ENCODE peak calls at places on chromosomes 2 and 18, in ten cellular contexts. L is OCI-LY7, E is GM23338, O is PC-9, Q is HCT116, I is hepatocyte, W is PC-3, C is SK-N-SH, V is MM.1S, A is Karpas-422. S is an unnamed sample.

GRCh38 chr2:210660751-210661150 is 104.4 kb downstream of the CPS1 start:
- DNase-seq in O (no peak), C (no peak), I (no peak), A (no peak), W (no peak), E (no peak), Q (no peak), V (no peak), L (no peak), S (no peak)

GRCh38 chr2:33210626-33211025 is 263.9 kb downstream of the LTBP1 start:
- DNase-seq in L (no peak), W (peak; percentile 89), O (no peak), V (no peak), I (peak; percentile 35), E (peak; percentile 10), C (no peak), A (no peak), Q (no peak), S (peak; percentile 96)

GRCh38 chr2:173028671-173029070 is 47.0 kb upstream of the MAP3K20 start:
- DNase-seq in O (no peak), V (no peak), Q (no peak), A (no peak), W (no peak), L (no peak), E (no peak), C (no peak), I (peak; percentile 55), S (no peak)

GRCh38 chr2:151619337-151619989 is 114.8 kb downstream of the NEB start:
- DNase-seq in E (no peak), L (peak; percentile 26), C (no peak), A (no peak), I (no peak), Q (no peak), O (no peak), V (no peak), W (no peak), S (no peak)

GRCh38 chr18:49617329-49617695 is 55.5 kb downstream of the LIPG start:
- DNase-seq in W (no peak), L (no peak), E (no peak), O (no peak), V (no peak), C (no peak), I (no peak), A (peak; percentile 26), Q (no peak), S (no peak)

GRCh38 chr2:30398488-30398887 is 48.6 kb upstream of the LCLAT1 start:
- DNase-seq in A (no peak), L (no peak), O (peak; percentile 78), E (no peak), Q (no peak), C (no peak), I (no peak), V (no peak), W (no peak), S (peak; percentile 82)

GRCh38 chr2:86352932-86353345 is 15.5 kb upstream of the REEP1 start:
- DNase-seq in E (no peak), O (no peak), V (no peak), A (no peak), W (no peak), L (no peak), C (no peak), Q (no peak), I (no peak), S (no peak)

GRCh38 chr2:207337234-207338219 is 171.8 kb upstream of the KLF7 start:
- DNase-seq in I (peak; percentile 36), Q (peak; percentile 94), E (no peak), W (peak; percentile 50), A (no peak), O (peak; percentile 52), C (no peak), V (peak; percentile 77), L (no peak), S (peak; percentile 43)

GRCh38 chr2:240250150-240250984 is 109.9 kb upstream of the OTOS start:
- DNase-seq in E (no peak), V (no peak), I (no peak), W (no peak), A (no peak), L (no peak), O (peak; percentile 21), C (no peak), Q (no peak), S (no peak)

GRCh38 chr18:58671941-58672565 is 788 bp downstream of the MALT1 start:
- DNase-seq in E (peak; percentile 73), I (no peak), V (peak; percentile 46), A (peak; percentile 78), W (peak; percentile 45), C (no peak), L (peak; percentile 60), Q (no peak), O (peak; percentile 51), S (peak; percentile 73)

GRCh38 chr2:9310390-9310789 is 103.8 kb downstream of the ASAP2 start:
- DNase-seq in I (peak; percentile 36), W (peak; percentile 81), C (peak; percentile 49), L (no peak), V (no peak), A (no peak), E (no peak), O (peak; percentile 94), Q (no peak), S (peak; percentile 96)

GRCh38 chr2:216082805-216083204 is 1.1 kb downstream of the TMEM169 start:
- DNase-seq in W (no peak), A (no peak), O (no peak), E (peak; percentile 45), V (no peak), I (no peak), C (peak; percentile 62), Q (no peak), L (peak; percentile 26), S (no peak)

GRCh38 chr18:12435867-12436266 is 28.1 kb downstream of the PRELID3A start:
- DNase-seq in E (no peak), I (no peak), L (no peak), W (no peak), O (no peak), A (no peak), Q (no peak), V (no peak), C (no peak), S (no peak)

DNA sequence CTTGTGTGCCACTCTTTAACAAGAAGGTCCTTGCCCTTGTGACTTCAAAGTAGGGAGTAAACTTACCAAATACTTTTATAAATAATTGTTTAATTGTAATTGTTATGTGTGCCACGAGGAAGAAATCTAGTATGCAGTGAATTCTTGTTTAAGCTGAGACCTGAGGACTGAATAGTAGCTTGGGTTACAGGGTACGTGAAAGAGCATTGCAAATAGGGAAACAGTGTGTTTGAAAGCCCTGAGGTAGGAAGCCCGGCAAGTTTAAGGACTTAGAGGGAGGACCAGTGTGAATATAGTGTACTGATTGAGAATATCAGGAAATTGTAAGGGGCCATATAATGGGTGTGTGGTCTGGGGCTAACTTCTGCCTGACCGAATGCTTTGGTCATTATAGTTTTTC is 26.2 kb downstream of the PHLPP1 start:
- DNase-seq in W (no peak), V (no peak), E (no peak), A (no peak), O (no peak), L (no peak), I (peak; percentile 20), C (no peak), Q (no peak), S (no peak)
- H3K79me2 ChIP-seq in W (peaks cover 88% of the 10 kb centered on the region), V (peaks cover 3% of the 10 kb centered on the region), E (peaks cover 100% of the 10 kb centered on the region), A (no peaks in the 10 kb centered on the region), O (peaks cover 90% of the 10 kb centered on the region), L (peaks cover 12% of the 10 kb centered on the region), I (peaks cover 81% of the 10 kb centered on the region), C (peaks cover 16% of the 10 kb centered on the region), Q (peaks cover 62% of the 10 kb centered on the region), S (peaks cover 82% of the 10 kb centered on the region)

GRCh38 chr2:205705511-205706397 is 23.5 kb downstream of the NRP2 start:
- DNase-seq in A (no peak), L (no peak), W (no peak), I (no peak), E (no peak), V (no peak), Q (no peak), C (no peak), O (no peak), S (no peak)
- H3K27ac ChIP-seq in A (peak overlapping the region; percentile 92), L (peak overlapping the region; percentile 80), W (no peak overlapping the region), I (peak overlapping the region; percentile 52), E (no peak overlapping the region), V (no peak overlapping the region), Q (no peak overlapping the region), C (no peak overlapping the region), O (no peak overlapping the region), S (peak overlapping the region; percentile 81)

DNA sequence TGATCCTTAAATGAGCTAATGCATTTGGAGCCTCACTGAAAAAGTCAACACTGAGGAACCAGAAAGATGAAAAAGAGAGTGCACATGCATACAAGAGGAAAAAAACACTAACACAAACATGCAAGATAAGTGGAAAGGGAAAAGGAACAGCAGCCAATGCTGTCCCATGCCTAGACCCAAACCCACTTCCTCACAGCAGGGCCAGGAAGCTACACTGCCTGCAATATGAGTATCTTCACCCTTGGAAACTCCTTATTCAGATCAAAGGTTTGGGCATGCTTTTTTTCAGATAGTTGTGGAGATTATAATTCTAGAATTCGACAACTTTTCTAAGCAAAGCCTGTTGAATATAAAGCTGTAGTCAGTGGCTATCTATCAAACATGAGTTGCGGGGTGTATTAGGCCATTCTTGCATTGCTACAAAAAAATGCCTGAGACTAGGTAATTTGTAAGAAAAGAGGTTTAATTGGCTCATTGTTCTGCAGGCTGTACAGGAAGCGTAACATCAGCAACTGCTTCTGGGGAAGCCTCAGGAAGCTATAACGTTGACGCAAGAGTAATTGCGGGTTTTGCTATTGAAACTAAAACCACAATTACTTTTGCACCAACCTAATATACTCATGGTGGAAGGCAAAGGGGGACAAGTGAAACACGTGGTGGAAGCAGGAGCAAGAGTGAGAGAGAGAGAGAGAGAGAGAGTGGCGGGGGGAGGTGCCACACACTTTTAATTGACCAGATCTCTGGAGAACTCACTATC is 138.2 kb downstream of the MBD2 start:
- DNase-seq in W (no peak), E (no peak), A (no peak), Q (no peak), C (no peak), L (no peak), I (no peak), V (peak; percentile 96), O (no peak), S (no peak)
- H3K9me2 ChIP-seq in W (no peaks in the 10 kb centered on the region), E (peaks cover 8% of the 10 kb centered on the region), A (no peaks in the 10 kb centered on the region), Q (no peaks in the 10 kb centered on the region), C (no peaks in the 10 kb centered on the region), L (no peaks in the 10 kb centered on the region), I (no peaks in the 10 kb centered on the region), V (no peaks in the 10 kb centered on the region), O (no peaks in the 10 kb centered on the region), S (no peaks in the 10 kb centered on the region)

GRCh38 chr2:11330457-11331142 is 13.8 kb downstream of the ROCK2 start:
- DNase-seq in W (no peak), C (no peak), A (peak; percentile 25), I (no peak), Q (no peak), E (no peak), L (no peak), O (no peak), V (peak; percentile 38), S (peak; percentile 45)
- H3K79me2 ChIP-seq in W (peaks cover 91% of the 10 kb centered on the region), C (peaks cover 96% of the 10 kb centered on the region), A (peaks cover 8% of the 10 kb centered on the region), I (peaks cover 94% of the 10 kb centered on the region), Q (peaks cover 94% of the 10 kb centered on the region), E (peaks cover 97% of the 10 kb centered on the region), L (peaks cover 48% of the 10 kb centered on the region), O (peaks cover 94% of the 10 kb centered on the region), V (peaks cover 78% of the 10 kb centered on the region), S (peaks cover 95% of the 10 kb centered on the region)

S was measured in GM23248.